ENCODE peak calls at places on chromosomes 11 and 22, in six cellular contexts. U is A549, C is K562, G is GM12878, Q is HepG2, V is SK-N-SH. P is an unnamed sample.
A peak's percentile ranks its signal among the peaks of the same experiment; 100 is the strongest.

GRCh38 chr11:30155428-30155827 is 75.4 kb upstream of the FSHB start:
- DNase-seq in U (no peak), C (no peak), G (no peak), Q (no peak), V (no peak), P (no peak)

GRCh38 chr11:2718817-2719438 is 19.1 kb upstream of the KCNQ1OT1 start:
- DNase-seq in U (no peak), C (no peak), G (no peak), Q (no peak), V (no peak), P (no peak)

GRCh38 chr22:42412744-42413220 is 19.4 kb downstream of the NFAM1 start:
- DNase-seq in U (no peak), C (peak; percentile 48), G (no peak), Q (no peak), V (no peak), P (no peak)

GRCh38 chr11:96079691-96080090 is 155.8 kb upstream of the MTMR2 start:
- DNase-seq in U (no peak), C (no peak), G (no peak), Q (no peak), V (no peak), P (no peak)

GRCh38 chr22:23156286-23156685 is 11.0 kb downstream of the RAB36 start:
- DNase-seq in U (no peak), C (peak; percentile 84), G (no peak), Q (no peak), V (no peak), P (no peak)

GRCh38 chr11:79564288-79564925 is 123.6 kb upstream of the TENM4 start:
- DNase-seq in U (no peak), C (no peak), G (no peak), Q (no peak), V (no peak), P (no peak)

GRCh38 chr11:59891781-59892181 is 13.2 kb downstream of the OOSP3 start:
- DNase-seq in U (no peak), C (peak; percentile 22), G (no peak), Q (no peak), V (no peak), P (no peak)

GRCh38 chr22:44828193-44828592 is 75.8 kb downstream of the ARHGAP8 start:
- DNase-seq in U (peak; percentile 25), C (peak; percentile 78), G (no peak), Q (no peak), V (peak; percentile 87), P (no peak)

GRCh38 chr11:129815596-129816461 is at the start of gene TMEM45B:
- DNase-seq in U (no peak), C (no peak), G (no peak), Q (no peak), V (peak; percentile 83), P (no peak)

GRCh38 chr11:79237111-79237510 is 203.7 kb downstream of the TENM4 start:
- DNase-seq in U (no peak), C (no peak), G (no peak), Q (no peak), V (no peak), P (no peak)

GRCh38 chr11:22769081-22769480 is 60.5 kb downstream of the SVIP start:
- DNase-seq in U (no peak), C (no peak), G (no peak), Q (no peak), V (no peak), P (no peak)

GRCh38 chr11:11865449-11865848 is 23.7 kb downstream of the USP47 start:
- DNase-seq in U (no peak), C (no peak), G (no peak), Q (no peak), V (no peak), P (no peak)

GRCh38 chr22:22887621-22888503 is at the start of gene IGLL5:
- DNase-seq in U (no peak), C (peak; percentile 55), G (no peak), Q (no peak), V (no peak), P (no peak)

GRCh38 chr11:88158081-88158480 is 17.2 kb downstream of the RAB38 start:
- DNase-seq in U (no peak), C (no peak), G (no peak), Q (no peak), V (no peak), P (no peak)

GRCh38 chr22:27107824-27108223 is 450.4 kb downstream of the MIAT start:
- DNase-seq in U (peak; percentile 91), C (no peak), G (no peak), Q (peak; percentile 30), V (peak; percentile 79), P (peak; percentile 94)

GRCh38 chr11:98155696-98156095 is 865.1 kb upstream of the CNTN5 start:
- DNase-seq in U (no peak), C (no peak), G (no peak), Q (no peak), V (no peak), P (no peak)
- TF ChIP-seq SMC3 in U (no peak), C (no peak), G (no peak), Q (no peak), V (no peak), P (no peak)

DNA sequence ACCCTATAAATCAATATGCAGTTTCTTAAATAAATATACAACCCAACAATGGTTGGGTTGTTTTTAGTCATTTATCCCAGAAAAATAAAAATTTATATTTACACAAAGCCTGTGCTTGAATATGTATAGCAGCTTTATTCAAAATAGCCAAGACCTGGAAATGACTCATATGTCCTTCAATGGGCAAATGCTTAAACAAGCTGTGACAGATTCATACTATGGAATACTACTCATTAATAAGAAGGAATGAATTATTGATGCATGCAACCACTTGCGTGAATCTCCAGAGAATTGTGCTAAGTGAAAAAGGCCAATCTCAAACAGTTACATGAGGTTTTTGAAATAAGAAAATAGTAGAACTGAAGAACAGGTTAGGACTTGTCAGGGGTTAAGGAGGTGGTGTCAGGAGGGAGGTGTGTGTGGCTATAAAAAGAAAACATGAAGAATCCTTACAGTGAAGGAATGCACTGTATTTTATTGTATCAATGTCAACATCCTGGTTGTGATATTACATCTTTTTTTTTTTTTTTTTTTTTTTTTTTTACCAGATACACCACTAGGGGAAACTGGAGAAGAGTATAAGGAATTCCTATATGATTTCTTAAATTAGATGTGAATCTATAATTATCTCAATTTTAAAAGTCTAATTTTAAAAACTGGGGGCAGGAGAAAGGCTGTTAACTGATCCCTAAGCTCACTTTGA is 82.4 kb upstream of the CD44 start:
- DNase-seq in U (no peak), C (no peak), G (no peak), Q (no peak), V (no peak), P (peak; percentile 28)
- TF ChIP-seq SMC3 in U (no peak), C (no peak), G (no peak), Q (no peak), V (no peak), P (no peak)

GRCh38 chr11:68677432-68677831 is 6.9 kb upstream of the GAL start:
- DNase-seq in U (peak; percentile 72), C (peak; percentile 66), G (no peak), Q (peak; percentile 51), V (peak; percentile 83), P (peak; percentile 96)
- TF ChIP-seq SMC3 in U (no peak), C (no peak), G (no peak), Q (no peak), V (no peak), P (no peak)

GRCh38 chr11:119368121-119369034 is 13.1 kb downstream of the USP2 start:
- DNase-seq in U (peak; percentile 30), C (peak; percentile 59), G (no peak), Q (peak; percentile 93), V (peak; percentile 54), P (peak; percentile 34)

GRCh38 chr11:119367661-119368120 is 13.8 kb downstream of the USP2 start:
- DNase-seq in U (no peak), C (no peak), G (no peak), Q (no peak), V (no peak), P (no peak)

GRCh38 chr11:119371067-119371601 is 10.4 kb downstream of the USP2 start:
- DNase-seq in U (no peak), C (no peak), G (no peak), Q (no peak), V (no peak), P (no peak)

GRCh38 chr11:119370486-119371046 is 10.9 kb downstream of the USP2 start:
- DNase-seq in U (no peak), C (no peak), G (no peak), Q (peak; percentile 71), V (no peak), P (no peak)

DNA sequence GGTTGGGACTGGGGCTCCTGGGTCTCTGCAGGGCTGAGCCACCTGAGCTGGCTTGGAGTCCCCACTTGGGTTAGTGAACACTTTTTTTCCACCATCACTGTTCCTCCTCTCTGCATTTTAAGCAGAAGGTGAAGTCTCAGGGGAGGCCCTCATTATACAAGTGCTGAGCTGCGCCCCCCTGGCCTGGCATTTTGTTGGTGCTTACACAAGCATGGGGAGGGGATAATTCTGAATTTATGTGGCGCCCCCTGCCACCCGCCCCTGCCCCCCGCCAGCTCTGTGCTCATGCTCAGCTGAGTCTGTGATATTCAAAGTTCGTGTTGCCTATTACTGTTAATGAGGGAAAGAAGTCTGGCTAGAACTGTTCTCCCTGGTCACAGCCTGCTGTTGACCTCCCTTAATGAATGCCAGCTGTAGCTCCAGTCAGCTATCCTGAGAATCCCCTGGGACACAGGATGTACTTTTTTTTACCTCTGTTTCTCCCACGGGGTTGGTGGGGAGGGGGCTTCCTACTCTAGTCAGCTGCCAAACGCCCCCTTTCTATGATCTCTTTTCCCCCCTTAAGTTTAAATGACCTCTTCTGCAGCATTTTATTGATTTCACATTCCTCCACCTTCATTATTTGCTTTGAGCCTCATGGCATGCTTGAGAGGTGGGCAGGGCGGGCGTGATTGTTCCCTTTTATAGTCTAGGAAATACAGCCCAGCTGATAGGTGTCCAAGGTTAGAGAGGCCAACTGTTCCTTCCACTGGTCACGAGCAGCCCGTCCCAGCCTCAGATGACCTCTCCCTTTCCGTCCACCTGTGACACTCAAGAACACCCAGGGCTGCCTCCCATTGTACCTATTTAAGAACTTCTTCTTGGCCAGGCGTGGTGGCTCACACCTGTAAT is 12.2 kb downstream of the USP2 start:
- DNase-seq in U (no peak), C (no peak), G (no peak), Q (peak; percentile 50), V (peak; percentile 77), P (no peak)
- TF ChIP-seq SMC3 in U (no peak), C (no peak), G (no peak), Q (no peak), V (no peak), P (no peak)

DNA sequence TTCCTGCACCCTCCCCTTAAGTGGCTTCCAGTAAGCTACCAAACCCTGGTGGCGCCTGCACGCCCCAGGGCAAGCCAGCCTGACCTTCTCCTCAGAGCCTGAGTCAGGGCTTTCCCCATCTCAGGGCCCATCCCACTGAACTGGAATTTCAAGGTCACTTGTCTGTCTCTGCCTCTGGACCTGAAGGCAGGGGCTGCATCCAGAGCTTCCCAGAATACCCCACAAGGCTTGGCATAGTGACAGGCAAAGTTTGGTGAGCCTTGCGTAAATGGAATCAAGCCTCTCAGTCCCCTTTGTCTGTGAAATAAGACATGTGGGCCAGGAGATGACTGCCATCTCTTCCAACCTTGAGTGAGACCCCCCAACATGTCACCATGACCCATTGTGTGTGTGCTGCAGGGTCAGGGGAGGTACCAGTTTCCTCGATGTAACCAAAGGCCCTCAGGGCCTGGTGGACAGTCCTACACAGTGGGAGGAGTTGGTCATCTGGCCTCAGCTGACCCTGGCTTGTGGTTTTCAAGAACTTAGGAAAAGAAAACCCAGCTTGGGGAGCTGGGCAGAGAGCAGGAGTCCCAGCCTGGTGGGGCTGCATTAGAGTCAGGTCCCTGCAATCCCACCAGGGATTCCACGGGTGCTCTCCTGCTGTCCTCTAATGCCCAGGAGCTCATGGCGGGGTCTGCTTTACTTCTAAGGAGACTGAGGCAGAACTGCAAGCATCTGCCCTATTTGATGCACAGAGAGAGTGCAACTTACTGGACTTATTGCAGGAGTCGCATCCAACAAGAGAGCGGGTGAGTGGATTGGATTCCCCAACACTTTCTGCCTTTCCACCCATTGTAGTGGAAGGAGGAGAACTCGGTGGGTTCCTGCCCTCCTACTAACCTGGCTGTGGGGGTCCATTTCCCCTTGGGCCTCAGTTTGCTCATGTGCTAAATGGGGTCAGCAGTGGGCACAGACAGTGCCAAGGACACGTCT is 8.8 kb downstream of the ALX4 start:
- DNase-seq in U (peak; percentile 72), C (no peak), G (no peak), Q (no peak), V (no peak), P (no peak)
- TF ChIP-seq SMC3 in U (no peak), C (no peak), G (no peak), Q (no peak), V (no peak), P (no peak)

P was measured in IMR-90.